ENCODE peak calls at places on chromosomes 3 and 15, in nine cellular contexts. K, X, H, F, T, D, E, B and G are unnamed samples. For H3K9me3, the result is how much of the 10 kb centered on the place peaks cover.

GRCh38 chr3:152466784-152467183 is 198.1 kb downstream of the MBNL1 start:
- DNase-seq in K (no peak), X (peak), H (no peak), F (peak), T (peak), D (no peak), E (no peak), B (no peak), G (no peak)

GRCh38 chr3:176663819-176664218 is 533.5 kb downstream of the TBL1XR1 start:
- DNase-seq in K (peak), X (peak), H (no peak), F (peak), T (peak), D (no peak), E (no peak), B (peak), G (no peak)

GRCh38 chr15:64286473-64286872 is 69.5 kb downstream of the CSNK1G1 start:
- DNase-seq in K (no peak), X (no peak), H (no peak), F (no peak), T (no peak), D (no peak), E (no peak), B (no peak), G (no peak)

GRCh38 chr3:108125550-108126071 is 34.8 kb upstream of the CD47 start:
- DNase-seq in K (no peak), X (peak), H (peak), F (no peak), T (no peak), D (no peak), E (peak), B (peak), G (no peak)

GRCh38 chr15:96254168-96254567 is 76.3 kb upstream of the NR2F2 start:
- DNase-seq in K (peak), X (no peak), H (no peak), F (no peak), T (no peak), D (no peak), E (no peak), B (peak), G (no peak)

GRCh38 chr3:155382396-155383042 is 89.0 kb upstream of the STRIT1 start:
- DNase-seq in K (peak), X (peak), H (peak), F (no peak), T (peak), D (peak), E (peak), B (peak), G (peak)

GRCh38 chr3:42906085-42906904 is at the start of gene ZNF662:
- DNase-seq in K (no peak), X (no peak), H (peak), F (no peak), T (no peak), D (peak), E (peak), B (no peak), G (peak)

GRCh38 chr3:85835857-85836470 is 877.2 kb downstream of the CADM2 start:
- DNase-seq in K (no peak), X (no peak), H (no peak), F (no peak), T (no peak), D (no peak), E (no peak), B (no peak), G (no peak)

GRCh38 chr3:149475451-149476060 is 1.1 kb downstream of the TM4SF4 start:
- DNase-seq in K (no peak), X (no peak), H (no peak), F (no peak), T (no peak), D (no peak), E (no peak), B (no peak), G (no peak)

GRCh38 chr15:79154491-79155182 is 64.1 kb upstream of the RASGRF1 start:
- DNase-seq in K (no peak), X (no peak), H (no peak), F (no peak), T (peak), D (no peak), E (no peak), B (peak), G (no peak)

GRCh38 chr3:188152660-188153497 is 1.1 kb upstream of the LPP start:
- DNase-seq in K (peak), X (no peak), H (peak), F (peak), T (peak), D (peak), E (peak), B (peak), G (peak)

GRCh38 chr15:32766101-32766500 is 48.3 kb downstream of the GREM1 start:
- DNase-seq in K (no peak), X (no peak), H (no peak), F (no peak), T (no peak), D (no peak), E (no peak), B (no peak), G (no peak)

GRCh38 chr3:165549665-165550064 is 287.6 kb downstream of the BCHE start:
- DNase-seq in K (no peak), X (no peak), H (no peak), F (no peak), T (no peak), D (no peak), E (no peak), B (peak), G (no peak)

GRCh38 chr15:52050416-52050815 is 31.4 kb downstream of the MAPK6 start:
- DNase-seq in K (no peak), X (no peak), H (no peak), F (peak), T (no peak), D (no peak), E (no peak), B (no peak), G (no peak)

GRCh38 chr3:133455960-133456359 is 56.1 kb downstream of the BFSP2 start:
- DNase-seq in K (no peak), X (no peak), H (no peak), F (no peak), T (no peak), D (no peak), E (no peak), B (no peak), G (no peak)

GRCh38 chr3:14891135-14892132 is 55.9 kb upstream of the NR2C2 start:
- DNase-seq in K (no peak), X (no peak), H (no peak), F (no peak), T (no peak), D (no peak), E (no peak), B (no peak), G (no peak)

GRCh38 chr3:126433496-126434263 is 39.0 kb downstream of the CFAP100 start:
- DNase-seq in K (no peak), X (no peak), H (no peak), F (no peak), T (no peak), D (peak), E (no peak), B (no peak), G (no peak)

GRCh38 chr15:48005921-48006541 is 114.8 kb upstream of the SLC24A5 start:
- DNase-seq in K (peak), X (no peak), H (no peak), F (no peak), T (no peak), D (peak), E (no peak), B (no peak), G (peak)

GRCh38 chr15:64535460-64536243 is 75.3 kb downstream of the ZNF609 start:
- DNase-seq in K (no peak), X (no peak), H (no peak), F (no peak), T (no peak), D (no peak), E (no peak), B (no peak), G (no peak)

GRCh38 chr3:105674437-105675065 is 194.3 kb downstream of the CBLB start:
- DNase-seq in K (no peak), X (no peak), H (no peak), F (no peak), T (peak), D (no peak), E (no peak), B (no peak), G (no peak)

GRCh38 chr3:158103956-158104338 is 2.3 kb downstream of the SHOX2 start:
- DNase-seq in K (peak), X (no peak), H (no peak), F (no peak), T (no peak), D (no peak), E (peak), B (peak), G (no peak)

GRCh38 chr3:50256978-50257890 is 11.7 kb upstream of the SEMA3B start:
- DNase-seq in K (peak), X (peak), H (peak), F (no peak), T (peak), D (peak), E (peak), B (peak), G (no peak)

GRCh38 chr3:186220886-186221285 is 112.0 kb upstream of the ETV5 start:
- DNase-seq in K (no peak), X (no peak), H (no peak), F (no peak), T (no peak), D (no peak), E (no peak), B (peak), G (no peak)

GRCh38 chr15:91685436-91685835 is 168.1 kb upstream of the SLCO3A1 start:
- DNase-seq in K (no peak), X (no peak), H (no peak), F (no peak), T (no peak), D (no peak), E (no peak), B (no peak), G (no peak)

GRCh38 chr3:170909129-170909903 is 879 bp upstream of the EIF5A2 start:
- DNase-seq in K (no peak), X (peak), H (no peak), F (peak), T (no peak), D (no peak), E (peak), B (no peak), G (no peak)

GRCh38 chr3:107810195-107811071 is 280.4 kb downstream of the CD47 start:
- DNase-seq in K (no peak), X (no peak), H (no peak), F (no peak), T (no peak), D (no peak), E (no peak), B (no peak), G (no peak)

GRCh38 chr15:85333132-85333831 is 47.1 kb upstream of the AKAP13 start:
- DNase-seq in K (no peak), X (no peak), H (no peak), F (peak), T (no peak), D (no peak), E (no peak), B (no peak), G (no peak)

GRCh38 chr3:57164606-57165573 is at the start of gene IL17RD:
- DNase-seq in K (peak), X (peak), H (peak), F (peak), T (peak), D (peak), E (peak), B (peak), G (peak)

GRCh38 chr3:67292356-67293225 is 294.5 kb downstream of the KBTBD8 start:
- DNase-seq in K (no peak), X (no peak), H (peak), F (no peak), T (no peak), D (peak), E (no peak), B (no peak), G (peak)

GRCh38 chr3:135310317-135310716 is 515.3 kb downstream of the EPHB1 start:
- DNase-seq in K (no peak), X (no peak), H (no peak), F (no peak), T (no peak), D (no peak), E (no peak), B (no peak), G (no peak)

GRCh38 chr3:52451237-52452083 is 2.4 kb downstream of the TNNC1 start:
- DNase-seq in K (no peak), X (no peak), H (no peak), F (no peak), T (no peak), D (no peak), E (no peak), B (peak), G (no peak)

GRCh38 chr3:16181361-16181760 is 6.9 kb downstream of the GALNT15 start:
- DNase-seq in K (no peak), X (no peak), H (peak), F (no peak), T (no peak), D (peak), E (no peak), B (no peak), G (peak)

GRCh38 chr15:91559066-91559465 is 294.4 kb upstream of the SLCO3A1 start:
- DNase-seq in K (no peak), X (no peak), H (no peak), F (no peak), T (no peak), D (no peak), E (no peak), B (no peak), G (no peak)

GRCh38 chr15:55661431-55661830 is 73.3 kb upstream of the PYGO1 start:
- DNase-seq in K (peak), X (peak), H (no peak), F (no peak), T (peak), D (no peak), E (no peak), B (peak), G (no peak)

GRCh38 chr3:149850787-149851582 is 38.0 kb downstream of the RNF13 start:
- DNase-seq in K (no peak), X (no peak), H (no peak), F (no peak), T (peak), D (no peak), E (no peak), B (no peak), G (no peak)

GRCh38 chr3:131526801-131527347 is 24.1 kb upstream of the MRPL3 start:
- DNase-seq in K (no peak), X (peak), H (no peak), F (no peak), T (peak), D (peak), E (peak), B (peak), G (peak)

GRCh38 chr3:159649951-159650350 is 338.7 kb upstream of the IL12A start:
- DNase-seq in K (no peak), X (no peak), H (no peak), F (no peak), T (no peak), D (no peak), E (no peak), B (no peak), G (no peak)

GRCh38 chr3:27485853-27486252 is 1.7 kb upstream of the SLC4A7 start:
- DNase-seq in K (no peak), X (no peak), H (no peak), F (no peak), T (no peak), D (no peak), E (no peak), B (peak), G (no peak)

GRCh38 chr3:138653567-138653966 is 45.0 kb downstream of the FAIM start:
- DNase-seq in K (no peak), X (no peak), H (no peak), F (no peak), T (no peak), D (no peak), E (no peak), B (no peak), G (no peak)
- H3K9me3 ChIP-seq in K (under half), X (under half), H (under half), F (under half), T (under half), D (under half), E (under half), B (under half), G (under half)

GRCh38 chr3:118075873-118076272 is 958.8 kb downstream of the IGSF11 start:
- DNase-seq in K (no peak), X (no peak), H (no peak), F (peak), T (no peak), D (no peak), E (no peak), B (no peak), G (no peak)

GRCh38 chr3:118080886-118081285 is 953.8 kb downstream of the IGSF11 start:
- DNase-seq in K (no peak), X (no peak), H (no peak), F (no peak), T (no peak), D (no peak), E (no peak), B (peak), G (no peak)

GRCh38 chr3:118077332-118077731 is 957.3 kb downstream of the IGSF11 start:
- DNase-seq in K (no peak), X (no peak), H (no peak), F (no peak), T (no peak), D (no peak), E (no peak), B (no peak), G (no peak)
- H3K9me3 ChIP-seq in K (under half), X (under half), H (under half), F (under half), T (under half), D (under half), E (under half), B (under half), G (under half)

GRCh38 chr3:7062714-7063113 is 201.8 kb downstream of the GRM7 start:
- DNase-seq in K (no peak), X (no peak), H (no peak), F (no peak), T (no peak), D (no peak), E (no peak), B (no peak), G (no peak)
- H3K9me3 ChIP-seq in K (under half), X (under half), H (under half), F (under half), T (under half), D (under half), E (under half), B (under half), G (under half)

GRCh38 chr15:25171856-25172687 is 217.3 kb downstream of the SNRPN start:
- DNase-seq in K (no peak), X (no peak), H (no peak), F (no peak), T (no peak), D (no peak), E (peak), B (no peak), G (peak)
- H3K9me3 ChIP-seq in K (under half), X (under half), H (under half), F (half or more), T (under half), D (half or more), E (half or more), B (under half), G (under half)

GRCh38 chr15:98942966-98943584 is 64.5 kb downstream of the PGPEP1L start:
- DNase-seq in K (no peak), X (no peak), H (no peak), F (no peak), T (no peak), D (no peak), E (no peak), B (no peak), G (no peak)
- H3K9me3 ChIP-seq in K (under half), X (under half), H (under half), F (under half), T (under half), D (under half), E (under half), B (under half), G (under half)

GRCh38 chr3:13740795-13741194 is 139.1 kb downstream of the WNT7A start:
- DNase-seq in K (no peak), X (no peak), H (no peak), F (no peak), T (no peak), D (no peak), E (no peak), B (no peak), G (no peak)
- H3K9me3 ChIP-seq in K (under half), X (under half), H (under half), F (under half), T (under half), D (under half), E (under half), B (under half), G (under half)

DNA sequence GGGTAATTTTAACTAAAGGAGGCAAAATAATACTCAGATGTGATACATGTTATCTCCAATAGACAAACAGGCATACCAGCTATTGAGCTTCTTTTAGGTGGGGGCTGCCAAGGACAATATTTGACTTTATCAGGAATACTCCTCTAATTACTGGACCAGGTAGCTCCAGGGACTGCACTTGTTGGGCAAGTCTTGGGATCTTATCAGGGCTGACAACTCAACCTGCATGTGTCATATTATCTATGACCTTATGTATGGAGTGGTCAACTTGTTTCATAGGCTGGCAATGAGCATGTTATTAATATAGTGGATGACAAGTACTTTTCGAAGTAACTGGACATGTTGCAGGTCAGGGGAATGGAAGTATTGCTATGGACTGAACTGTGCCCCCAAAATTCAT is 15.0 kb upstream of the ZNF445 start:
- DNase-seq in K (no peak), X (no peak), H (no peak), F (no peak), T (no peak), D (no peak), E (no peak), B (no peak), G (no peak)
- H3K9me3 ChIP-seq in K (under half), X (under half), H (under half), F (under half), T (under half), D (under half), E (half or more), B (under half), G (under half)

DNA sequence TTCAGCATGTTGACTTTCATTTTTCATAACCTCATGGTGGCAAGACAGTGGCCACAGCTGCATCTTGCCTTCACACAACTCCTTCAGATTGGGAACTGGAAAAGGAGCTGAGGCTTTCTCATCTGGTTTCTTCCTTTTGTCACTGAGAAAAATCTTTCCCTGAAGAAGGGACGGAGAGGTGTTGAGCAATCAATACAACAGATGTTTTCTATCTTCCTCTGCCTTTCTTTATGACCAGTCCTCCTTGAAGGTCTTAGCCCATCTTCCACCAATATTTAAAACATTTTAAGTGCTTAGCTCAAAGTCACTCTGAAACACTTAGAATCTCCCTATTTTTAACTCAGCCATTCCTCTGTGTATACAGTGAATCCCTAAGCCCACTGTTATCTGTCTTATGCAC is 11.9 kb downstream of the ZNF660 start:
- DNase-seq in K (no peak), X (no peak), H (no peak), F (no peak), T (no peak), D (no peak), E (no peak), B (no peak), G (no peak)
- H3K9me3 ChIP-seq in K (under half), X (under half), H (under half), F (under half), T (under half), D (under half), E (under half), B (under half), G (under half)